ENCODE peak calls at places on chromosomes 7 and 10, in four cellular contexts. One of them, this sample, is unnamed.

GRCh38 chr7:121187676-121188075 is 141.1 kb upstream of the WNT16 start:
- DNase-seq in MCF 10A: peak
- DNase-seq in ureter: no peak
- DNase-seq in GM23248: peak
- DNase-seq in this sample: no peak

GRCh38 chr10:55466806-55467504 is 665.9 kb upstream of the PCDH15 start:
- DNase-seq in ureter: no peak
- DNase-seq in MCF 10A: no peak
- DNase-seq in GM23248: no peak
- DNase-seq in this sample: no peak

GRCh38 chr7:87510430-87510875 is 35.0 kb upstream of the ABCB4 start:
- DNase-seq in MCF 10A: no peak
- DNase-seq in ureter: no peak
- DNase-seq in GM23248: peak
- DNase-seq in this sample: no peak

GRCh38 chr10:100631192-100631591 is 95.4 kb downstream of the HIF1AN start:
- DNase-seq in MCF 10A: no peak
- DNase-seq in ureter: no peak
- DNase-seq in GM23248: no peak
- DNase-seq in this sample: no peak

GRCh38 chr7:2405601-2406345 is 2.4 kb downstream of the CHST12 start:
- DNase-seq in ureter: no peak
- DNase-seq in MCF 10A: no peak
- DNase-seq in GM23248: no peak
- DNase-seq in this sample: no peak

GRCh38 chr7:98364220-98364619 is 36.7 kb downstream of the BAIAP2L1 start:
- DNase-seq in MCF 10A: no peak
- DNase-seq in ureter: no peak
- DNase-seq in GM23248: no peak
- DNase-seq in this sample: no peak

GRCh38 chr10:118501637-118502440 is 93.6 kb downstream of the PRLHR start:
- DNase-seq in MCF 10A: peak
- DNase-seq in GM23248: peak
- DNase-seq in ureter: no peak
- DNase-seq in this sample: no peak

GRCh38 chr7:47266131-47266706 is 315.7 kb downstream of the TNS3 start:
- DNase-seq in GM23248: peak
- DNase-seq in ureter: no peak
- DNase-seq in MCF 10A: peak
- DNase-seq in this sample: peak

GRCh38 chr10:2893446-2893845 is 173.9 kb upstream of the PFKP start:
- DNase-seq in ureter: no peak
- DNase-seq in MCF 10A: no peak
- DNase-seq in GM23248: no peak
- DNase-seq in this sample: no peak

GRCh38 chr7:143382126-143382790 is 1.1 kb downstream of the ZYX start:
- DNase-seq in ureter: no peak
- DNase-seq in GM23248: peak
- DNase-seq in MCF 10A: no peak
- DNase-seq in this sample: no peak

GRCh38 chr7:2219606-2220005 is 13.1 kb downstream of the MAD1L1 start:
- DNase-seq in ureter: no peak
- DNase-seq in GM23248: no peak
- DNase-seq in MCF 10A: no peak
- DNase-seq in this sample: no peak

GRCh38 chr10:58291538-58292174 is 22.7 kb downstream of the CISD1 start:
- DNase-seq in ureter: peak
- DNase-seq in GM23248: peak
- DNase-seq in MCF 10A: peak
- DNase-seq in this sample: no peak

GRCh38 chr10:31739146-31739545 is 189.5 kb downstream of the ARHGAP12 start:
- DNase-seq in ureter: no peak
- DNase-seq in GM23248: no peak
- DNase-seq in MCF 10A: no peak
- DNase-seq in this sample: no peak

GRCh38 chr7:6252310-6252709 is 20.1 kb downstream of the CYTH3 start:
- DNase-seq in GM23248: peak
- DNase-seq in MCF 10A: no peak
- DNase-seq in ureter: no peak
- DNase-seq in this sample: no peak

GRCh38 chr10:8037199-8037801 is 17.2 kb upstream of the GATA3 start:
- DNase-seq in GM23248: no peak
- DNase-seq in ureter: no peak
- DNase-seq in MCF 10A: no peak
- DNase-seq in this sample: no peak

GRCh38 chr10:7291487-7292113 is 119.2 kb downstream of the SFMBT2 start:
- DNase-seq in ureter: no peak
- DNase-seq in MCF 10A: no peak
- DNase-seq in GM23248: no peak
- DNase-seq in this sample: no peak

GRCh38 chr7:131501422-131501821 is 55.0 kb downstream of the PODXL start:
- DNase-seq in GM23248: peak
- DNase-seq in ureter: no peak
- DNase-seq in MCF 10A: no peak
- DNase-seq in this sample: no peak

GRCh38 chr10:6171891-6172354 is 30.8 kb upstream of the PFKFB3 start:
- DNase-seq in MCF 10A: no peak
- DNase-seq in ureter: no peak
- DNase-seq in GM23248: peak
- DNase-seq in this sample: no peak

GRCh38 chr7:132877578-132877977 is 204.3 kb downstream of the CHCHD3 start:
- DNase-seq in ureter: no peak
- DNase-seq in MCF 10A: no peak
- DNase-seq in GM23248: no peak
- DNase-seq in this sample: no peak

GRCh38 chr10:30828680-30829079 is 199.1 kb upstream of the LYZL2 start:
- DNase-seq in ureter: no peak
- DNase-seq in GM23248: no peak
- DNase-seq in MCF 10A: no peak
- DNase-seq in this sample: no peak

GRCh38 chr10:101386659-101387259 is 32.8 kb downstream of the BTRC start:
- DNase-seq in ureter: no peak
- DNase-seq in GM23248: no peak
- DNase-seq in MCF 10A: no peak
- DNase-seq in this sample: no peak

GRCh38 chr7:121000091-121000983 is 11.8 kb downstream of the CPED1 start:
- DNase-seq in GM23248: peak
- DNase-seq in ureter: no peak
- DNase-seq in MCF 10A: no peak
- DNase-seq in this sample: no peak

GRCh38 chr10:91378061-91378460 is 32.1 kb upstream of the HECTD2 start:
- DNase-seq in GM23248: peak
- DNase-seq in ureter: no peak
- DNase-seq in MCF 10A: no peak
- DNase-seq in this sample: no peak

This sample was measured in glutamatergic neuron.